ENCODE peak calls at places on chromosomes 7 and 10, in six cellular contexts. I is GM23338, G is K562, Y is upper lobe of left lung, E is Panc1, X is GM12878. T is an unnamed sample.
A peak's percentile ranks its signal among the peaks of the same experiment; 100 is the strongest.

GRCh38 chr7:142885311-142886230 is at the start of gene TRPV6:
- ATAC-seq in G (peak; percentile 55), Y (peak; percentile 55), X (no peak), E (peak; percentile 56), I (peak; percentile 92), T (no peak)

GRCh38 chr10:52786098-52786497 is 13.5 kb upstream of the MBL2 start:
- ATAC-seq in I (no peak), X (no peak), Y (no peak), E (no peak), G (no peak), T (no peak)

GRCh38 chr7:128900237-128900636 is 10.3 kb downstream of the KCP start:
- ATAC-seq in X (no peak), Y (no peak), G (no peak), E (no peak), I (no peak), T (no peak)

GRCh38 chr7:117237646-117238045 is 85.2 kb downstream of the WNT2 start:
- ATAC-seq in I (no peak), G (no peak), E (no peak), X (peak; percentile 83), Y (no peak), T (no peak)

GRCh38 chr7:150715738-150716137 is 675 bp upstream of the GIMAP1 start:
- ATAC-seq in E (no peak), I (no peak), X (no peak), G (no peak), Y (no peak), T (no peak)

GRCh38 chr7:104922187-104923009 is 91.6 kb upstream of the KMT2E start:
- ATAC-seq in G (peak; percentile 11), Y (peak; percentile 31), I (no peak), E (peak; percentile 40), X (no peak), T (no peak)

GRCh38 chr7:16915405-16915804 is 33.6 kb upstream of the AGR3 start:
- ATAC-seq in Y (peak; percentile 72), I (no peak), X (no peak), G (no peak), E (no peak), T (no peak)

GRCh38 chr7:138663741-138664710 is 37.1 kb downstream of the SVOPL start:
- ATAC-seq in Y (no peak), E (peak; percentile 71), X (no peak), I (peak; percentile 68), G (peak; percentile 40), T (no peak)

GRCh38 chr7:138935438-138936079 is 45.6 kb downstream of the KIAA1549 start:
- ATAC-seq in Y (peak; percentile 82), I (peak; percentile 64), E (peak; percentile 95), G (peak; percentile 88), X (no peak), T (no peak)

GRCh38 chr7:141511370-141512335 is 39.6 kb upstream of the AGK start:
- ATAC-seq in Y (peak; percentile 41), G (peak; percentile 75), E (peak; percentile 70), I (peak; percentile 92), X (no peak), T (no peak)

GRCh38 chr7:140604760-140605159 is 35.9 kb downstream of the DENND2A start:
- ATAC-seq in Y (peak; percentile 25), E (peak; percentile 48), I (no peak), G (no peak), X (no peak), T (no peak)

GRCh38 chr10:122233857-122234348 is 37.2 kb upstream of the BTBD16 start:
- ATAC-seq in X (no peak), Y (peak; percentile 4), E (peak; percentile 47), I (no peak), G (no peak), T (no peak)

GRCh38 chr10:116796469-116796868 is 52.8 kb upstream of the ENO4 start:
- ATAC-seq in X (no peak), I (no peak), E (peak; percentile 58), Y (no peak), G (no peak), T (no peak)

GRCh38 chr7:129163875-129164544 is 19.5 kb downstream of the TSPAN33 start:
- ATAC-seq in E (no peak), X (peak; percentile 40), I (no peak), G (peak; percentile 69), Y (peak; percentile 65), T (peak; percentile 50)

GRCh38 chr10:32995751-32996150 is 37.7 kb upstream of the ITGB1 start:
- ATAC-seq in Y (no peak), X (peak; percentile 63), I (peak; percentile 37), G (peak; percentile 44), E (peak; percentile 46), T (no peak)

GRCh38 chr10:13221572-13221971 is 12.6 kb downstream of the UCMA start:
- ATAC-seq in I (no peak), G (no peak), Y (no peak), X (no peak), E (no peak), T (no peak)

GRCh38 chr7:115707684-115708341 is 322.8 kb downstream of the TFEC start:
- ATAC-seq in Y (no peak), G (no peak), E (no peak), I (no peak), X (no peak), T (no peak)

GRCh38 chr7:84617265-84618030 is 422.9 kb upstream of the SEMA3A start:
- ATAC-seq in E (no peak), X (no peak), I (no peak), Y (no peak), G (no peak), T (no peak)

GRCh38 chr10:71975891-71976725 is 11.9 kb downstream of the CHST3 start:
- ATAC-seq in X (no peak), Y (peak; percentile 53), E (peak; percentile 68), I (no peak), G (no peak), T (peak; percentile 77)

GRCh38 chr10:61284222-61284890 is 168.8 kb downstream of the TMEM26 start:
- ATAC-seq in I (no peak), G (peak; percentile 75), X (no peak), E (no peak), Y (peak; percentile 82), T (peak; percentile 26)
- TF ChIP-seq POLR2AphosphoS5 in I (no peak), G (no peak), X (no peak), E (no peak), Y (no peak), T (no peak)

DNA sequence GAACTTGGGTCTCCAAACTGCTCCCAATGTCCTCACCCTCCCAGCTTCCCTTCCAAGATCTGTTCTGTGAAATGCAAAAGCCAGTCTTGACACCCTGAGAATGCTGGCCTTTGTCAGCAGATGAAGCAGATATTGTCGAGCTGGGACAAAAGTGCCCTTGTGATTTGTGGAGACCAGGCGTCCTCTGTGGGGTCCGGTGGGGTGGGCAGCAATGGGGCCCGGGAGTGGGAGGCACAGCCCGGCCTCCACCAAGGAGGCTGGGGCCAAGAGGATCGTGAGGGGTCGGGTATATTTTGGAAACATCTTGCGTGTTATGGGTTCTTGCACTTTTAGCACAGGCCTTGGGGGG is 81.7 kb upstream of the GTF2IRD1 start:
- ATAC-seq in E (no peak), I (no peak), G (no peak), Y (no peak), X (no peak), T (peak; percentile 26)
- TF ChIP-seq POLR2AphosphoS5 in E (no peak), I (no peak), G (no peak), Y (no peak), X (peak; percentile 33), T (no peak)

GRCh38 chr10:132536241-132536963 is 1.2 kb upstream of the INPP5A start:
- ATAC-seq in X (peak; percentile 1), E (peak; percentile 15), Y (peak; percentile 1), I (peak; percentile 32), G (peak; percentile 41), T (peak; percentile 2)

GRCh38 chr10:132536964-132537712 is 449 bp upstream of the INPP5A start:
- ATAC-seq in G (peak; percentile 93), E (peak; percentile 87), X (peak; percentile 84), I (peak; percentile 70), Y (peak; percentile 97), T (peak; percentile 92)

GRCh38 chr10:132538031-132538789 is 623 bp downstream of the INPP5A start:
- ATAC-seq in I (no peak), Y (no peak), E (peak; percentile 2), G (no peak), X (no peak), T (peak; percentile 0)

GRCh38 chr10:132538790-132539421 is 1.3 kb downstream of the INPP5A start:
- ATAC-seq in E (no peak), G (no peak), X (no peak), Y (no peak), I (no peak), T (no peak)

DNA sequence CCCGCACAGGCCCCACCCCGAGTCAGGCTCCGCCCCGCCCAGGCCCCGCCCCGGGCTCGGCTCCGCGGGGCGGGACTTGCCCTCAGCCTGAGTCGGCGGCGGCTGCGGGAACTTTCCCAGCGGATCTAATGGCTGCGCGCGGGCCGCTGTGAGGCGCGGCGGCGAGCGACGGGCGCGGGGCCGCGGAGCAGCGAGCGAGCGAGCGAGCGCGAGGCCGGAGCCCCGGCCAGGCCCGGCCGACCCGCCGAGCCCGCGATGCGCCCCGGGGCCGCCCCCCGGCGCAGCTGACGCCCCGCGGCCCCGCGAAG is at the start of gene INPP5A:
- ATAC-seq in X (no peak), I (no peak), Y (no peak), G (no peak), E (no peak), T (no peak)
- TF ChIP-seq POLR2AphosphoS5 in X (no peak), I (peak; percentile 62), Y (peak; percentile 45), G (peak; percentile 48), E (no peak), T (peak; percentile 88)

GRCh38 chr10:88088441-88089340 is 225.3 kb downstream of the PTEN start:
- ATAC-seq in I (no peak), X (no peak), Y (no peak), G (no peak), E (no peak), T (no peak)

GRCh38 chr10:88089498-88089897 is 226.1 kb downstream of the PTEN start:
- ATAC-seq in Y (no peak), X (no peak), E (no peak), G (no peak), I (no peak), T (no peak)

GRCh38 chr10:88092265-88092664 is 228.8 kb downstream of the PTEN start:
- ATAC-seq in X (no peak), E (no peak), Y (no peak), G (no peak), I (no peak), T (no peak)

GRCh38 chr10:88091490-88092061 is 228.2 kb downstream of the PTEN start:
- ATAC-seq in E (no peak), I (no peak), Y (peak; percentile 56), X (peak; percentile 88), G (no peak), T (no peak)

GRCh38 chr10:88090568-88091214 is 227.3 kb downstream of the PTEN start:
- ATAC-seq in E (no peak), Y (peak; percentile 58), X (peak; percentile 57), G (no peak), I (no peak), T (no peak)
- TF ChIP-seq POLR2AphosphoS5 in E (no peak), Y (no peak), X (no peak), G (no peak), I (no peak), T (no peak)

T was measured in gastroesophageal sphincter.